ENCODE peak calls at places on chromosomes 12 and 14, in six cellular contexts. O is K562, E is WTC11, W is GM23338, G is HepG2, Q is GM12878. U is an unnamed sample.

GRCh38 chr14:99393059-99393655 is 87.5 kb downstream of the SETD3 start:
- DNase-seq in O (peak), E (peak), W (peak), G (peak), Q (no peak), U (peak)

GRCh38 chr12:4506870-4507269 is 31.8 kb upstream of the RAD51AP1 start:
- DNase-seq in O (no peak), E (no peak), W (no peak), G (no peak), Q (peak), U (no peak)

GRCh38 chr12:68119724-68120211 is 39.8 kb downstream of the IFNG start:
- DNase-seq in O (no peak), E (no peak), W (no peak), G (no peak), Q (peak), U (no peak)

GRCh38 chr14:101456246-101457159 is 104.8 kb upstream of the DIO3 start:
- DNase-seq in O (no peak), E (peak), W (peak), G (no peak), Q (no peak), U (no peak)

GRCh38 chr12:13252024-13252423 is 55.5 kb downstream of the EMP1 start:
- DNase-seq in O (no peak), E (no peak), W (no peak), G (no peak), Q (no peak), U (no peak)

GRCh38 chr12:67991158-67991557 is 1.9 kb downstream of the IFNG-AS1 start:
- DNase-seq in O (no peak), E (no peak), W (no peak), G (no peak), Q (no peak), U (no peak)

GRCh38 chr12:68270358-68270757 is 17.0 kb upstream of the IL22 start:
- DNase-seq in O (no peak), E (no peak), W (no peak), G (no peak), Q (no peak), U (no peak)

GRCh38 chr12:15707516-15708199 is 81.5 kb downstream of the EPS8 start:
- DNase-seq in O (no peak), E (no peak), W (no peak), G (no peak), Q (no peak), U (no peak)

GRCh38 chr14:101109981-101110728 is 206.6 kb upstream of the RTL1 start:
- DNase-seq in O (no peak), E (no peak), W (no peak), G (no peak), Q (no peak), U (no peak)

GRCh38 chr14:100890451-100890850 is 13.1 kb downstream of the RTL1 start:
- DNase-seq in O (no peak), E (no peak), W (no peak), G (no peak), Q (no peak), U (no peak)

GRCh38 chr14:55126089-55126488 is 3.0 kb upstream of the LGALS3 start:
- DNase-seq in O (no peak), E (no peak), W (no peak), G (no peak), Q (no peak), U (no peak)

GRCh38 chr12:79886917-79887519 is 47.9 kb downstream of the PPP1R12A start:
- DNase-seq in O (peak), E (no peak), W (peak), G (peak), Q (peak), U (no peak)

GRCh38 chr12:71186571-71187288 is 28.9 kb upstream of the TSPAN8 start:
- DNase-seq in O (no peak), E (no peak), W (no peak), G (no peak), Q (no peak), U (no peak)

GRCh38 chr12:65643595-65644386 is 180.5 kb upstream of the HMGA2 start:
- DNase-seq in O (no peak), E (no peak), W (no peak), G (no peak), Q (no peak), U (no peak)

GRCh38 chr12:94148841-94149780 is 734 bp downstream of the PLXNC1 start:
- DNase-seq in O (no peak), E (peak), W (peak), G (no peak), Q (no peak), U (peak)

GRCh38 chr12:49232940-49233841 is 31.7 kb upstream of the TUBA1C start:
- DNase-seq in O (peak), E (peak), W (peak), G (peak), Q (no peak), U (no peak)

GRCh38 chr14:68050177-68050576 is 230.6 kb downstream of the RAD51B start:
- DNase-seq in O (no peak), E (no peak), W (no peak), G (no peak), Q (no peak), U (no peak)

GRCh38 chr14:60163741-60164140 is 1.5 kb downstream of the DHRS7 start:
- DNase-seq in O (no peak), E (no peak), W (peak), G (no peak), Q (no peak), U (no peak)

GRCh38 chr12:2284857-2285256 is 232.1 kb downstream of the CACNA1C start:
- DNase-seq in O (peak), E (peak), W (peak), G (peak), Q (no peak), U (peak)

GRCh38 chr12:70843363-70843762 is 77.2 kb downstream of the PTPRR start:
- DNase-seq in O (no peak), E (no peak), W (no peak), G (no peak), Q (no peak), U (no peak)

GRCh38 chr12:60174476-60174875 is 578.6 kb downstream of the SLC16A7 start:
- DNase-seq in O (no peak), E (no peak), W (no peak), G (no peak), Q (no peak), U (no peak)

GRCh38 chr14:51219473-51220448 is 20.3 kb upstream of the TMX1 start:
- DNase-seq in O (no peak), E (no peak), W (peak), G (peak), Q (no peak), U (no peak)
- TF ChIP-seq CREB1 in O (no peak), E (no peak), W (no peak), G (no peak), Q (no peak), U (no peak)

GRCh38 chr14:86780461-86780860 is 1212.5 kb downstream of the GALC start:
- DNase-seq in O (no peak), E (no peak), W (no peak), G (no peak), Q (no peak), U (no peak)

GRCh38 chr14:86782092-86782580 is 1210.8 kb downstream of the GALC start:
- DNase-seq in O (no peak), E (no peak), W (no peak), G (no peak), Q (no peak), U (no peak)

GRCh38 chr14:86781111-86781510 is 1211.9 kb downstream of the GALC start:
- DNase-seq in O (no peak), E (no peak), W (no peak), G (peak), Q (no peak), U (no peak)

GRCh38 chr14:86777950-86778602 is 1214.9 kb downstream of the GALC start:
- DNase-seq in O (no peak), E (no peak), W (no peak), G (peak), Q (no peak), U (no peak)

DNA sequence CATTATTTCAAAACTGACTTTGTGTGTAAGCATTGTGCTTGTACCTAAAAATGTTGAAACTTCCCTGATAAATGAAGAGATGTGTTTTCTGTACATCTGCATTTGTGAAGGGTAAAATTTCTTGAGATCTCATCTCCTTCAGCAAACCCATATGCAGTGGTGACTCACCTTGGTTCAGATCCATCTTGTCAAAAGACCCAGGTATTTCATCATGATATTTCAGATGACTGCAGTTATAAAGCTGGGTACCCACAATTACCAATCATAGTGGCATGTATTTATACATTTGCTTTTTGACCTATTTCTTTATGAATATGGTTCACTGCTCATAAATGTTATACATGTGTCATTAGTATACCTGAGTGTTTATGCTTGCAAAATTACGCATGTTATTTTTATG is 1213.6 kb downstream of the GALC start:
- DNase-seq in O (no peak), E (no peak), W (no peak), G (no peak), Q (no peak), U (no peak)
- TF ChIP-seq CREB1 in O (no peak), E (no peak), W (no peak), G (no peak), Q (no peak), U (no peak)

DNA sequence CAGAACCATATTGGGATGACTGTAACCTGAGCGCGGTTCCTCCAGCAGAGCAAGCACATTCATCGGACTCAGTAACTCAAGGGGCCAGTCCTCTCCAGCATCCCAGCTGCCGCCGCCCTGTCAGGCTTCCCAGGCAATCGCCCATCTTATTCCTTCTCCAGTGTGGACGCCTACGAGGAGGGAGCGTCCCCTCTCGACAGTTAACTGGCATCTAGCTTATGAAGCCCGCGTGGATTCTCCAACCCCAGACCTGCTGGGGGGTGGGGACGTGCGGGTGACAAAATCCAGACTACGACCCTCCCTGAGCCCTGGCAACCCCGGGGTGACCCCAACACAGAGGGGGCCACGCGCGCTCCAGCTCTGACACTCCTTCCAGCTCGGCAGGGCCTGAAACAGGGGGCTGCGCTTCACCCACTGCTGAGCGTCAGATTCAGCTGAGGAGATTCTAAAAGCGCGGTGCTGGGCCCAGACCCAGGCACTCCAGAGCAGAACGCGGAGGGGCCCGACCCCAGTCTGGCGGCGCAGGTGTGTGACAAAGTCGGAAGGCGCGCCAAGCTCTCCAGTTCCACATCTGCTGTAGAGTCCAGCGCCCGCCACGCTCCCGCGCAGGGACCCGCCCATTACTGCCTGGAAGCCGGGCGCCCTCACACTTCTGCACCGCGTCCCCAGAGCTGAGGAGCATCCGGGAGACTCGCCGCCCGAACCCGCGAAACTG is 43.9 kb upstream of the ESR2 start:
- DNase-seq in O (peak), E (peak), W (peak), G (peak), Q (no peak), U (peak)
- TF ChIP-seq CREB1 in O (peak), E (no peak), W (peak), G (no peak), Q (peak), U (peak)

DNA sequence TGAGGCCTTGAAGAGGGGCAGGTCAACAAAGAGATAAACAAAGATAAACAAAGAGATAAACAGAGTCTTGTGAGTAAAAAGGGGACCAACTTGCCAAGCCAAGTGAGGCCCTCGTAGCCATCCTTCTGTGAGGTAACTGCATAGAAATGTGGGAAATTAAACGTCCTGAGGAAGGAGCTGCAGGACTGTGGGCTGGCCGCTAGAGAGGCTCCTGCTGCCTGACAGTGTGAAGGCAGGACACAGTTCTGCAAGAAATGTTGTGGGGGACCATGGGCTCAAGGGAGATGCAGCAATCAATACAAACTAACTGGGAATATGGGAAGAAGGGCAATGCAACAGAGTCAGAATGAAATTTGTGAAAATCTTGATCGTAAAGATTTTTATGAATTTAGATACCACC is 91.9 kb downstream of the SLC8A3 start:
- DNase-seq in O (no peak), E (peak), W (peak), G (peak), Q (no peak), U (no peak)
- TF ChIP-seq CREB1 in O (no peak), E (no peak), W (no peak), G (no peak), Q (no peak), U (no peak)

GRCh38 chr12:46537387-46537959 is 164.9 kb upstream of the SLC38A2 start:
- DNase-seq in O (no peak), E (no peak), W (no peak), G (no peak), Q (no peak), U (no peak)
- TF ChIP-seq CREB1 in O (no peak), E (no peak), W (no peak), G (no peak), Q (no peak), U (no peak)

U was measured in H1.